ENCODE peak calls at places on chromosomes 5 and 9, in six cellular contexts. One of them, this sample, is unnamed.

GRCh38 chr9:79572891-79573696 is 1.3 kb downstream of the TLE4 start:
- DNase-seq in dorsolateral prefrontal cortex: peak
- DNase-seq in right atrium auricular region: no peak
- DNase-seq in prostate gland: peak
- DNase-seq in IMR-90: no peak
- DNase-seq in progenitor cell of endocrine pancreas: peak
- DNase-seq in this sample: no peak

GRCh38 chr9:18490591-18491370 is 16.8 kb downstream of the ADAMTSL1 start:
- DNase-seq in dorsolateral prefrontal cortex: no peak
- DNase-seq in right atrium auricular region: no peak
- DNase-seq in prostate gland: no peak
- DNase-seq in IMR-90: peak
- DNase-seq in progenitor cell of endocrine pancreas: no peak
- DNase-seq in this sample: peak

GRCh38 chr9:89359018-89359417 is 40.7 kb downstream of the SECISBP2 start:
- DNase-seq in dorsolateral prefrontal cortex: no peak
- DNase-seq in right atrium auricular region: no peak
- DNase-seq in prostate gland: no peak
- DNase-seq in IMR-90: no peak
- DNase-seq in progenitor cell of endocrine pancreas: no peak
- DNase-seq in this sample: no peak

GRCh38 chr9:110156416-110156815 is 51.5 kb downstream of the C9orf152 start:
- DNase-seq in dorsolateral prefrontal cortex: no peak
- DNase-seq in right atrium auricular region: no peak
- DNase-seq in prostate gland: no peak
- DNase-seq in IMR-90: no peak
- DNase-seq in progenitor cell of endocrine pancreas: no peak
- DNase-seq in this sample: no peak

GRCh38 chr9:115036691-115037090 is 81.3 kb downstream of the TNC start:
- DNase-seq in dorsolateral prefrontal cortex: no peak
- DNase-seq in right atrium auricular region: no peak
- DNase-seq in prostate gland: no peak
- DNase-seq in IMR-90: no peak
- DNase-seq in progenitor cell of endocrine pancreas: no peak
- DNase-seq in this sample: no peak

GRCh38 chr5:135491552-135492318 is 39.6 kb upstream of the TIFAB start:
- DNase-seq in dorsolateral prefrontal cortex: no peak
- DNase-seq in right atrium auricular region: no peak
- DNase-seq in prostate gland: no peak
- DNase-seq in IMR-90: no peak
- DNase-seq in progenitor cell of endocrine pancreas: peak
- DNase-seq in this sample: no peak

GRCh38 chr9:5838884-5839571 is 6.1 kb upstream of the ERMP1 start:
- DNase-seq in dorsolateral prefrontal cortex: no peak
- DNase-seq in right atrium auricular region: no peak
- DNase-seq in prostate gland: no peak
- DNase-seq in IMR-90: peak
- DNase-seq in progenitor cell of endocrine pancreas: no peak
- DNase-seq in this sample: peak

GRCh38 chr5:142894749-142895148 is 124.6 kb downstream of the ARHGAP26 start:
- DNase-seq in dorsolateral prefrontal cortex: no peak
- DNase-seq in right atrium auricular region: no peak
- DNase-seq in prostate gland: no peak
- DNase-seq in IMR-90: peak
- DNase-seq in progenitor cell of endocrine pancreas: no peak
- DNase-seq in this sample: peak

GRCh38 chr5:126403156-126403555 is 20.1 kb upstream of the GRAMD2B start:
- DNase-seq in dorsolateral prefrontal cortex: no peak
- DNase-seq in right atrium auricular region: no peak
- DNase-seq in prostate gland: no peak
- DNase-seq in IMR-90: no peak
- DNase-seq in progenitor cell of endocrine pancreas: no peak
- DNase-seq in this sample: no peak

GRCh38 chr5:124285071-124285470 is 461.4 kb downstream of the ZNF608 start:
- DNase-seq in dorsolateral prefrontal cortex: no peak
- DNase-seq in right atrium auricular region: no peak
- DNase-seq in prostate gland: peak
- DNase-seq in IMR-90: no peak
- DNase-seq in progenitor cell of endocrine pancreas: no peak
- DNase-seq in this sample: no peak

GRCh38 chr9:11194249-11194648 is 581.4 kb upstream of the PTPRD start:
- DNase-seq in dorsolateral prefrontal cortex: no peak
- DNase-seq in right atrium auricular region: no peak
- DNase-seq in prostate gland: no peak
- DNase-seq in IMR-90: no peak
- DNase-seq in progenitor cell of endocrine pancreas: no peak
- DNase-seq in this sample: no peak

GRCh38 chr5:16994576-16994975 is 58.5 kb upstream of the MYO10 start:
- DNase-seq in dorsolateral prefrontal cortex: no peak
- DNase-seq in right atrium auricular region: no peak
- DNase-seq in prostate gland: no peak
- DNase-seq in IMR-90: no peak
- DNase-seq in progenitor cell of endocrine pancreas: no peak
- DNase-seq in this sample: no peak

GRCh38 chr5:137666109-137666850 is 69.6 kb downstream of the KLHL3 start:
- DNase-seq in dorsolateral prefrontal cortex: no peak
- DNase-seq in right atrium auricular region: peak
- DNase-seq in prostate gland: no peak
- DNase-seq in IMR-90: peak
- DNase-seq in progenitor cell of endocrine pancreas: no peak
- DNase-seq in this sample: peak

GRCh38 chr9:106947501-106947900 is 84.5 kb downstream of the ZNF462 start:
- DNase-seq in dorsolateral prefrontal cortex: no peak
- DNase-seq in right atrium auricular region: no peak
- DNase-seq in prostate gland: no peak
- DNase-seq in IMR-90: no peak
- DNase-seq in progenitor cell of endocrine pancreas: no peak
- DNase-seq in this sample: no peak

GRCh38 chr5:142852361-142852760 is 82.2 kb downstream of the ARHGAP26 start:
- DNase-seq in dorsolateral prefrontal cortex: no peak
- DNase-seq in right atrium auricular region: no peak
- DNase-seq in prostate gland: no peak
- DNase-seq in IMR-90: no peak
- DNase-seq in progenitor cell of endocrine pancreas: no peak
- DNase-seq in this sample: no peak

GRCh38 chr9:9016597-9016996 is 1217.0 kb upstream of the DMAC1 start:
- DNase-seq in dorsolateral prefrontal cortex: no peak
- DNase-seq in right atrium auricular region: no peak
- DNase-seq in prostate gland: no peak
- DNase-seq in IMR-90: no peak
- DNase-seq in progenitor cell of endocrine pancreas: no peak
- DNase-seq in this sample: no peak

GRCh38 chr9:137837345-137838278 is 40.0 kb upstream of the CACNA1B start:
- DNase-seq in dorsolateral prefrontal cortex: no peak
- DNase-seq in right atrium auricular region: no peak
- DNase-seq in prostate gland: no peak
- DNase-seq in IMR-90: no peak
- DNase-seq in progenitor cell of endocrine pancreas: no peak
- DNase-seq in this sample: no peak

GRCh38 chr5:33379757-33380156 is 61.0 kb upstream of the TARS1 start:
- DNase-seq in dorsolateral prefrontal cortex: no peak
- DNase-seq in right atrium auricular region: no peak
- DNase-seq in prostate gland: no peak
- DNase-seq in IMR-90: peak
- DNase-seq in progenitor cell of endocrine pancreas: no peak
- DNase-seq in this sample: no peak

GRCh38 chr5:96572864-96573512 is 89.2 kb upstream of the CAST start:
- DNase-seq in dorsolateral prefrontal cortex: no peak
- DNase-seq in right atrium auricular region: no peak
- DNase-seq in prostate gland: no peak
- DNase-seq in IMR-90: peak
- DNase-seq in progenitor cell of endocrine pancreas: no peak
- DNase-seq in this sample: peak

GRCh38 chr9:128101690-128102089 is 25.8 kb downstream of the PTGES2 start:
- DNase-seq in dorsolateral prefrontal cortex: no peak
- DNase-seq in right atrium auricular region: no peak
- DNase-seq in prostate gland: no peak
- DNase-seq in IMR-90: no peak
- DNase-seq in progenitor cell of endocrine pancreas: no peak
- DNase-seq in this sample: no peak

GRCh38 chr5:94908889-94909480 is 290.5 kb downstream of the SLF1 start:
- DNase-seq in dorsolateral prefrontal cortex: no peak
- DNase-seq in right atrium auricular region: no peak
- DNase-seq in prostate gland: no peak
- DNase-seq in IMR-90: peak
- DNase-seq in progenitor cell of endocrine pancreas: no peak
- DNase-seq in this sample: peak

DNA sequence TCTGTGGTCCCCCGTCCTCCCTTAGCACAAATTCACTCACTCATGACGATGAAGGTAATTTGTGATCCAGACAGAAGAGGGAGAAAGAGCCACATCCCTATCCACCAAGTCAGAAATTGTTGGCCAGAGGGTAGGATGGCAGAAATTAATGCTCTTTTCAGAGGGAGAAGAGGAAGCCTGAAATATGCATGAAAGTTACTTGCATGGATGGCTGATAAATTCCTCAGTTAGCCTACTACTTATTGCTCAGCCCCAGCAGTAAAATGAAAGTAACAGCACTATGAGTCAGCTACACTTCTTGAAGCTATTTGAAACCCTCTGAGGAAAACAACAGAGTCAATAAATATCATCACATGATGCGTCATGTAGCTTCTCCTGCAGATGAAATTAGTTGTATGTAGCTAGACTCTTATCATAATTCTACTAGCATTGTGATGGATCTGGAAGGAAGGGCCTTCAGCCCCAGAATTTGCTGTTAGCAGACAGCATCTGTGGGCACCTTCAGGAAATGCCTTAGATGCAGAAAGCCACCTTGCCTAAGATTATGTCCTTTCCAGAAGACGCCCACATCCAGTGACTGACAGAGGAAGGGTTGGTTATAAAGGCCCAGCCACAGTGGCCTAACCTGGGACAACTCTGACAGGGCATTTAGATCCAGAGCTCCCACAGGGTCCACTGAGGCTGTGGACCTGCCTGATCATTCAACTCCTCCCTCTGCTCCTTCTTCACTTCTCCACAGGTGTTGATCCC is 81.2 kb upstream of the CCDC112 start:
- DNase-seq in dorsolateral prefrontal cortex: no peak
- DNase-seq in right atrium auricular region: no peak
- DNase-seq in prostate gland: no peak
- DNase-seq in IMR-90: peak
- DNase-seq in progenitor cell of endocrine pancreas: no peak
- DNase-seq in this sample: peak
- TF ChIP-seq CTCF in dorsolateral prefrontal cortex: peak
- TF ChIP-seq CTCF in right atrium auricular region: peak
- TF ChIP-seq CTCF in prostate gland: peak
- TF ChIP-seq CTCF in IMR-90: peak
- TF ChIP-seq CTCF in progenitor cell of endocrine pancreas: no peak
- TF ChIP-seq CTCF in this sample: peak

GRCh38 chr9:33782395-33783152 is 12.8 kb upstream of the PRSS3 start:
- DNase-seq in dorsolateral prefrontal cortex: no peak
- DNase-seq in right atrium auricular region: no peak
- DNase-seq in prostate gland: no peak
- DNase-seq in IMR-90: peak
- DNase-seq in progenitor cell of endocrine pancreas: no peak
- DNase-seq in this sample: no peak

GRCh38 chr9:33787839-33788238 is 7.5 kb upstream of the PRSS3 start:
- DNase-seq in dorsolateral prefrontal cortex: no peak
- DNase-seq in right atrium auricular region: no peak
- DNase-seq in prostate gland: no peak
- DNase-seq in IMR-90: no peak
- DNase-seq in progenitor cell of endocrine pancreas: no peak
- DNase-seq in this sample: no peak

GRCh38 chr9:33791117-33791516 is 4.2 kb upstream of the PRSS3 start:
- DNase-seq in dorsolateral prefrontal cortex: no peak
- DNase-seq in right atrium auricular region: no peak
- DNase-seq in prostate gland: no peak
- DNase-seq in IMR-90: peak
- DNase-seq in progenitor cell of endocrine pancreas: no peak
- DNase-seq in this sample: peak

GRCh38 chr9:33781736-33782135 is 13.6 kb upstream of the PRSS3 start:
- DNase-seq in dorsolateral prefrontal cortex: no peak
- DNase-seq in right atrium auricular region: no peak
- DNase-seq in prostate gland: no peak
- DNase-seq in IMR-90: no peak
- DNase-seq in progenitor cell of endocrine pancreas: no peak
- DNase-seq in this sample: no peak

DNA sequence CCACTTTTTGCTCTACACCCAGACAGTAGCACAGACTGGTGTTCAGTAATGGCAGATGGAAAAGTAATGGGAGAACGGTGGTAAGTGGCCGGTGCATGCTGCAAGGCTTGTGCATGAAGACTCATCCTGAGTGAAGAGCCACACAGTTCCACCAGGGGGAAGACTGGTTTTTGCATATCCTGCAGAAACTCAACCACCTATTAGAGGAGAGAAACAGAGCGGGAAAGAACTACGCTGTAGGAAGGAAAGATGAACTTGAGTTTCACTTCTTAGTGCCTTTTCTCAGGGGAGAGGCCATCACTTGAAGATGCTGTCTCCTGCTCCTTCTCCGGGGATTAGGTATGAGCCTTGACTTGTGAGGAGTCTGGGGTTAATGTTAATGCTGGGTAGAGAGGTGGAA is 9.4 kb upstream of the PRSS3 start:
- DNase-seq in dorsolateral prefrontal cortex: no peak
- DNase-seq in right atrium auricular region: no peak
- DNase-seq in prostate gland: no peak
- DNase-seq in IMR-90: peak
- DNase-seq in progenitor cell of endocrine pancreas: no peak
- DNase-seq in this sample: peak
- TF ChIP-seq CTCF in dorsolateral prefrontal cortex: no peak
- TF ChIP-seq CTCF in right atrium auricular region: no peak
- TF ChIP-seq CTCF in prostate gland: no peak
- TF ChIP-seq CTCF in IMR-90: peak
- TF ChIP-seq CTCF in progenitor cell of endocrine pancreas: peak
- TF ChIP-seq CTCF in this sample: peak

DNA sequence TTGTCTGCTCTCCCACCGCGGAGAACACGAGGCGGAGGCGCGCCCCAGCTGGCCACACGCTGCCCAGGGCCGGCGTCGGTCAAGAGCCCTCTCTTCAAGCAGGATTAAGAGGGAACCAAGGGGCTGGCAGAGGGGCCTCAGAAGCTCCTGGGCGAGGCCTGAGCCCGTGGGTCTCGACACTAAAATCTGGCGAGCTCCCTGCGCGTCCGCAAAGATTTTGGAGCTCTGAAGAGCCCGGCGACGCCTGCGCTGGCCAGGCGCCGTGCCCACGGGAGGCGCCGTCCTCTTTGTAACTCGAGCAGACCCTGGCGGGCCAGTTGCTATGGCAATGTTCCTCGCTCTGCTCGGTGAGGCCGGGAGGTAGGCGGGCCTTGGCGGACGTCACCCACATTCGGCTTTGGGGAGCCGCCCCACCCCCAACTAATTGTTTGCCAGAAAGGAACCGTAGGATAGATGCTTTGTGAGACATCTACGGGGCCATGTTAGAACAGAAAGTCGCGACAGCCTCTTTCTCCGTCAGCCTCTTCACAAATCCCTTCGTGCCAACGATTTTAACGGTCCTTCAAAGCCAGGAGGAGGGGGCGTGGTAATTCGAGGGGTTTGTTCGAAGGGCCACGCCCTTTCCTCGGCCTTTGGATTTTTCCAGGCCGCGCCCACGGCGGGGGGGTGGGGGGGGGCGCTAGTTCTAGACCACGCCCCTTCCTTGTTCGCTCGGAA is 735 bp upstream of the CNOT8 start:
- DNase-seq in dorsolateral prefrontal cortex: peak
- DNase-seq in right atrium auricular region: peak
- DNase-seq in prostate gland: peak
- DNase-seq in IMR-90: peak
- DNase-seq in progenitor cell of endocrine pancreas: peak
- DNase-seq in this sample: peak
- TF ChIP-seq CTCF in dorsolateral prefrontal cortex: peak
- TF ChIP-seq CTCF in right atrium auricular region: no peak
- TF ChIP-seq CTCF in prostate gland: peak
- TF ChIP-seq CTCF in IMR-90: peak
- TF ChIP-seq CTCF in progenitor cell of endocrine pancreas: no peak
- TF ChIP-seq CTCF in this sample: peak

GRCh38 chr5:86546582-86546981 is 71.2 kb upstream of the COX7C start:
- DNase-seq in dorsolateral prefrontal cortex: no peak
- DNase-seq in right atrium auricular region: no peak
- DNase-seq in prostate gland: no peak
- DNase-seq in IMR-90: no peak
- DNase-seq in progenitor cell of endocrine pancreas: no peak
- DNase-seq in this sample: no peak
- TF ChIP-seq CTCF in dorsolateral prefrontal cortex: no peak
- TF ChIP-seq CTCF in right atrium auricular region: no peak
- TF ChIP-seq CTCF in prostate gland: no peak
- TF ChIP-seq CTCF in IMR-90: no peak
- TF ChIP-seq CTCF in progenitor cell of endocrine pancreas: no peak
- TF ChIP-seq CTCF in this sample: no peak